ENCODE peak calls at places on chromosomes 4 and X, in seven cellular contexts. E is IMR-90, M is NB4, J is heart left ventricle, L is K562, U is H1, G is A549. Z is an unnamed sample.

GRCh38 chr4:130044788-130045531 is 949.0 kb downstream of the C4orf33 start:
- DNase-seq in E (no peak), M (no peak), J (no peak), L (no peak), U (no peak), G (no peak), Z (no peak)

GRCh38 chr4:8289151-8289750 is 19.7 kb downstream of the HTRA3 start:
- DNase-seq in E (no peak), M (no peak), J (no peak), L (no peak), U (no peak), G (no peak), Z (no peak)

GRCh38 chrX:47644557-47645091 is 5.7 kb downstream of the ELK1 start:
- DNase-seq in E (peak), M (peak), J (no peak), L (peak), U (no peak), G (peak), Z (no peak)

GRCh38 chr4:107492566-107492965 is 227.5 kb downstream of the PAPSS1 start:
- DNase-seq in E (no peak), M (no peak), J (no peak), L (no peak), U (no peak), G (no peak), Z (no peak)

GRCh38 chr4:109560687-109561452 is 824 bp downstream of the MCUB start:
- DNase-seq in E (peak), M (peak), J (peak), L (peak), U (peak), G (peak), Z (peak)

GRCh38 chrX:101595739-101596419 is 21.9 kb downstream of the ARMCX6 start:
- DNase-seq in E (peak), M (peak), J (peak), L (peak), U (no peak), G (peak), Z (peak)

GRCh38 chr4:51853027-51853682 is 10.2 kb downstream of the DCUN1D4 start:
- DNase-seq in E (peak), M (peak), J (no peak), L (peak), U (no peak), G (peak), Z (no peak)

GRCh38 chr4:15231265-15232091 is 196.4 kb upstream of the C1QTNF7 start:
- DNase-seq in E (peak), M (peak), J (peak), L (peak), U (peak), G (peak), Z (peak)

GRCh38 chrX:10457092-10457491 is 163.3 kb downstream of the MID1 start:
- DNase-seq in E (peak), M (no peak), J (peak), L (no peak), U (no peak), G (no peak), Z (no peak)

GRCh38 chr4:13218316-13218958 is 265.7 kb downstream of the RAB28 start:
- DNase-seq in E (no peak), M (no peak), J (peak), L (no peak), U (no peak), G (no peak), Z (no peak)

GRCh38 chrX:135522878-135523693 is 2.6 kb downstream of the INTS6L start:
- DNase-seq in E (no peak), M (peak), J (no peak), L (no peak), U (no peak), G (no peak), Z (no peak)

GRCh38 chr4:162565730-162566129 is 401.9 kb upstream of the FSTL5 start:
- DNase-seq in E (no peak), M (no peak), J (no peak), L (no peak), U (no peak), G (no peak), Z (no peak)

GRCh38 chrX:154396948-154397887 is 959 bp upstream of the RPL10 start:
- DNase-seq in E (peak), M (peak), J (peak), L (peak), U (peak), G (peak), Z (peak)

GRCh38 chrX:40471965-40472648 is 108.7 kb upstream of the ATP6AP2 start:
- DNase-seq in E (peak), M (no peak), J (peak), L (peak), U (peak), G (peak), Z (no peak)

DNA sequence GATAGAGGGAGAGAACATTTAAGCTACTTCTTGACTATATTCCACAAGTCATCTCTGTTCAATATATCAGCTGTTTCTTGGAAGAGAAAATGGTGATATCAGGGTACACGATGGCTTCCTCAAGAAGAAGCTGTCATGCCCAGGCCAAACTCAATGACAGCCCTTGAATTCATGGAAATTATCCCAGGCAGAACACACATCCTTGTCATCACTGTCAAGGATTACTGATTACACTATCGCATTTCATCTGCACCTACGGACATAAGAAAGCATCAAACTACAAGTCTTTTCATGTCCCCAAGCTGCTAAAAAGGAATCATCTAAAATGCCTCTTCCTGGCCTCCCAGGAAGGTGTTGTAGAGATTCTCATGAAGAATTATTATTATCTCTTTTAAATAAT is 165.2 kb upstream of the SLC7A11 start:
- DNase-seq in E (no peak), M (no peak), J (no peak), L (no peak), U (no peak), G (no peak), Z (no peak)
- TF ChIP-seq POLR2A in E (no peak), M (no peak), J (no peak), L (no peak), U (no peak), G (no peak), Z (no peak)

DNA sequence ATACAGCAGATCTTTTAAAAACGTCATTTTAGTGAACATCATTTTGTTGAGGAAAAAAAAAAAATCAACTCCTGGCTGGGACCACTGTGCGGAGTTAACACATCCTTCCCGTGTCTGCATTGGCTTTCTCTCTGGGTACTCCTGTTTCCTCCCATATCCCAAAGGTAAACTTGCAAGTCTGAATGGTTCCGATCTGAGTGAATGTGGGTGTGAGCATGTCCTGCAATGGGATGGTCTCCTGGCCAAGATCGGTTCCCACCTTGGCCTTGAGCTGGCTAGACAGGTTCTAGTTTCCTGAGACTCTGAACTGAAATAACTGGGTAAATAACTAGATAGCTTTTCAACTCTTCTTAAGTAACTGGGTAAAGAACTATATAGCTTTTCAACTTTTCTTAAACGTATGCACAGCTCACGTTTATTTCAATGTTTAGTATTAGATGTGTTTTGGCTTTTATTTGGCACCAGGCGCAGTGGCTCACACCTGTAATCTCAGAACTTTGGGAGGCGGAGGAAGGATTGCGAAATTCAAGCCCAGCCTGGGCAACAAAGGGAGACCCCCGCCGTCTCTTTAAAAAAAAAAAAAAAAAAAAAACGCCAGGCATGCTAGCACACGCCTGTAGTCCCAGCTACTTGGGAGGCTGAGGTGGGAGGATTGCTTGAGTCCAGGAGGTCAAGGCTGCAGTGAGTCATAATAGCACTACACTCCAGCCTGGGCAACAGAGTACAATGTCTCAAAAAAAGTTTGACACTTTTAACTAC is 14.0 kb downstream of the RBMX start:
- DNase-seq in E (no peak), M (no peak), J (no peak), L (no peak), U (no peak), G (peak), Z (no peak)
- TF ChIP-seq POLR2A in E (no peak), M (no peak), J (no peak), L (peak), U (peak), G (no peak), Z (peak)

GRCh38 chr4:74006009-74006476 is 7.6 kb upstream of the CXCL5 start:
- DNase-seq in E (peak), M (peak), J (no peak), L (no peak), U (no peak), G (peak), Z (no peak)
- TF ChIP-seq POLR2A in E (no peak), M (no peak), J (no peak), L (no peak), U (no peak), G (no peak), Z (no peak)

GRCh38 chr4:122921971-122922876 is at the start of gene NUDT6:
- DNase-seq in E (peak), M (peak), J (peak), L (peak), U (peak), G (peak), Z (peak)
- TF ChIP-seq POLR2A in E (no peak), M (peak), J (no peak), L (peak), U (peak), G (peak), Z (no peak)

GRCh38 chr4:101792056-101792575 is 1.6 kb downstream of the BANK1 start:
- DNase-seq in E (no peak), M (no peak), J (no peak), L (no peak), U (no peak), G (peak), Z (no peak)

GRCh38 chr4:101793397-101793796 is 2.9 kb downstream of the BANK1 start:
- DNase-seq in E (no peak), M (no peak), J (no peak), L (no peak), U (no peak), G (no peak), Z (no peak)

GRCh38 chr4:101787917-101788316 is 2.6 kb upstream of the BANK1 start:
- DNase-seq in E (no peak), M (no peak), J (no peak), L (no peak), U (no peak), G (no peak), Z (no peak)

GRCh38 chr4:101791189-101791572 is 651 bp downstream of the BANK1 start:
- DNase-seq in E (no peak), M (peak), J (no peak), L (no peak), U (no peak), G (peak), Z (no peak)

DNA sequence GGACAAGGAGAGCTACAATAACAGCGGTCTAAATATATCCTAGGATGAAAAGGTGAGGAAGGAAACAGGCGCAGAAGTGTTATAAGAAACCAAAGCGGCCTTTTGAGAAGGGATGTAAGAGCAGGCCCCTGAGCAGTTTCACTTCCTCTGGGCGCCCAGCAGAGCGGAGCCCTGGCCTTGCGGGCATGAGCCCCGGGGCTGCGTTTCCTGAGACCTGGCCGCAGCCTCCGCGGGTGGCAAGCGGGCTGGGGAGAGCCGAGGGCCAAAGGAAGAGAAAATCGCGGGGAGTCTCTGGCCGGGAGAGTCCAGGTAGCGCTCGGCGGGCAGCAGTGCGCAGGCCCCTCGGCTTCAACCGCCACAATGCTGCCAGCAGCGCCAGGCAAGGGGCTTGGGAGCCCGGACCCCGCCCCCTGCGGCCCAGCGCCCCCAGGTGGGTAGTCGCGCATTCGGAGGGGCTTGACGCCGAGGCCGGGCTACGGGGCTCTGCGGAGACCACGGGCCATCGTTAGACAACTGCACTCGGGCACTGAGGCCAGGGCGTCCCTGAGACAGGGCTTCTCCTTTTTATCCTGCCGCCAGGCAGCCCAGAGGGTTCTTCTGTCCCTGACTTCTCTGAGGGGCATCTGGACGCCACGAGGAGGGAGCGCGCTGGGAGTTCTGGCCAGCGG is at the start of gene BANK1:
- DNase-seq in E (peak), M (peak), J (peak), L (no peak), U (peak), G (peak), Z (peak)
- TF ChIP-seq POLR2A in E (no peak), M (no peak), J (no peak), L (no peak), U (peak), G (peak), Z (peak)